ENCODE peak calls at places on chromosomes 12 and 14, in nine cellular contexts. One of them, this sample, is unnamed.

GRCh38 chr12:91618281-91618680 is 435.7 kb upstream of the DCN start:
- DNase-seq in HL-60: no peak
- DNase-seq in HCT116: no peak
- DNase-seq in endothelial cell of umbilical vein: no peak
- DNase-seq in GM23338: no peak
- DNase-seq in GM12892: no peak
- DNase-seq in prostate gland: no peak
- DNase-seq in breast epithelium: no peak
- DNase-seq in Panc1: no peak
- DNase-seq in this sample: no peak

GRCh38 chr12:25384954-25385216 is 134.2 kb upstream of the KRAS start:
- DNase-seq in breast epithelium: no peak
- DNase-seq in HCT116: no peak
- DNase-seq in Panc1: no peak
- DNase-seq in GM12892: no peak
- DNase-seq in prostate gland: no peak
- DNase-seq in GM23338: no peak
- DNase-seq in endothelial cell of umbilical vein: peak
- DNase-seq in HL-60: no peak
- DNase-seq in this sample: no peak

GRCh38 chr12:57110189-57111045 is 745 bp downstream of the STAT6 start:
- DNase-seq in Panc1: no peak
- DNase-seq in breast epithelium: no peak
- DNase-seq in GM23338: peak
- DNase-seq in GM12892: peak
- DNase-seq in endothelial cell of umbilical vein: peak
- DNase-seq in HCT116: no peak
- DNase-seq in prostate gland: peak
- DNase-seq in HL-60: peak
- DNase-seq in this sample: no peak

GRCh38 chr12:85057370-85057963 is 21.3 kb downstream of the LRRIQ1 start:
- DNase-seq in HCT116: peak
- DNase-seq in GM23338: peak
- DNase-seq in GM12892: no peak
- DNase-seq in Panc1: peak
- DNase-seq in HL-60: no peak
- DNase-seq in prostate gland: peak
- DNase-seq in breast epithelium: no peak
- DNase-seq in endothelial cell of umbilical vein: peak
- DNase-seq in this sample: no peak

GRCh38 chr12:77608157-77608755 is 222.4 kb upstream of the NAV3 start:
- DNase-seq in HCT116: no peak
- DNase-seq in GM23338: no peak
- DNase-seq in HL-60: no peak
- DNase-seq in GM12892: no peak
- DNase-seq in endothelial cell of umbilical vein: no peak
- DNase-seq in Panc1: no peak
- DNase-seq in breast epithelium: no peak
- DNase-seq in prostate gland: no peak
- DNase-seq in this sample: no peak

GRCh38 chr12:65972149-65972548 is 147.9 kb downstream of the HMGA2 start:
- DNase-seq in endothelial cell of umbilical vein: no peak
- DNase-seq in HL-60: no peak
- DNase-seq in HCT116: no peak
- DNase-seq in GM23338: no peak
- DNase-seq in Panc1: no peak
- DNase-seq in GM12892: no peak
- DNase-seq in prostate gland: no peak
- DNase-seq in breast epithelium: no peak
- DNase-seq in this sample: no peak

GRCh38 chr14:96275182-96276112 is 19.4 kb downstream of the BDKRB1 start:
- DNase-seq in endothelial cell of umbilical vein: peak
- DNase-seq in Panc1: peak
- DNase-seq in HCT116: peak
- DNase-seq in HL-60: peak
- DNase-seq in breast epithelium: peak
- DNase-seq in GM12892: peak
- DNase-seq in prostate gland: peak
- DNase-seq in GM23338: peak
- DNase-seq in this sample: peak

GRCh38 chr12:52741378-52742195 is 35.6 kb downstream of the KRT76 start:
- DNase-seq in HCT116: peak
- DNase-seq in breast epithelium: peak
- DNase-seq in GM23338: peak
- DNase-seq in prostate gland: peak
- DNase-seq in GM12892: peak
- DNase-seq in endothelial cell of umbilical vein: peak
- DNase-seq in Panc1: no peak
- DNase-seq in HL-60: no peak
- DNase-seq in this sample: peak

GRCh38 chr12:124683330-124683662 is 115.9 kb upstream of the NCOR2 start:
- DNase-seq in Panc1: no peak
- DNase-seq in endothelial cell of umbilical vein: no peak
- DNase-seq in GM23338: peak
- DNase-seq in HCT116: no peak
- DNase-seq in prostate gland: peak
- DNase-seq in HL-60: no peak
- DNase-seq in breast epithelium: no peak
- DNase-seq in GM12892: no peak
- DNase-seq in this sample: no peak

GRCh38 chr12:71158361-71158882 is 623 bp upstream of the TSPAN8 start:
- DNase-seq in GM12892: no peak
- DNase-seq in HCT116: no peak
- DNase-seq in GM23338: no peak
- DNase-seq in HL-60: no peak
- DNase-seq in prostate gland: no peak
- DNase-seq in endothelial cell of umbilical vein: peak
- DNase-seq in Panc1: no peak
- DNase-seq in breast epithelium: no peak
- DNase-seq in this sample: no peak

GRCh38 chr12:41190360-41190759 is 2.2 kb downstream of the PDZRN4 start:
- DNase-seq in GM23338: peak
- DNase-seq in HCT116: no peak
- DNase-seq in prostate gland: no peak
- DNase-seq in breast epithelium: no peak
- DNase-seq in Panc1: no peak
- DNase-seq in GM12892: no peak
- DNase-seq in endothelial cell of umbilical vein: peak
- DNase-seq in HL-60: no peak
- DNase-seq in this sample: no peak

GRCh38 chr14:77154421-77154820 is 12.8 kb upstream of the ZDHHC22 start:
- DNase-seq in HL-60: no peak
- DNase-seq in GM23338: no peak
- DNase-seq in Panc1: no peak
- DNase-seq in GM12892: no peak
- DNase-seq in endothelial cell of umbilical vein: no peak
- DNase-seq in breast epithelium: no peak
- DNase-seq in HCT116: no peak
- DNase-seq in prostate gland: no peak
- DNase-seq in this sample: no peak

GRCh38 chr12:2251485-2252179 is 198.8 kb downstream of the CACNA1C start:
- DNase-seq in HL-60: no peak
- DNase-seq in HCT116: no peak
- DNase-seq in Panc1: no peak
- DNase-seq in endothelial cell of umbilical vein: no peak
- DNase-seq in breast epithelium: no peak
- DNase-seq in GM12892: no peak
- DNase-seq in GM23338: peak
- DNase-seq in prostate gland: no peak
- DNase-seq in this sample: no peak

GRCh38 chr14:35385042-35385839 is 19.3 kb downstream of the NFKBIA start:
- DNase-seq in GM12892: no peak
- DNase-seq in GM23338: no peak
- DNase-seq in HCT116: no peak
- DNase-seq in endothelial cell of umbilical vein: peak
- DNase-seq in Panc1: no peak
- DNase-seq in breast epithelium: peak
- DNase-seq in HL-60: no peak
- DNase-seq in prostate gland: peak
- DNase-seq in this sample: no peak

GRCh38 chr14:35387209-35387608 is 17.3 kb downstream of the NFKBIA start:
- DNase-seq in prostate gland: no peak
- DNase-seq in HCT116: no peak
- DNase-seq in GM12892: no peak
- DNase-seq in endothelial cell of umbilical vein: no peak
- DNase-seq in breast epithelium: no peak
- DNase-seq in GM23338: no peak
- DNase-seq in Panc1: no peak
- DNase-seq in HL-60: no peak
- DNase-seq in this sample: no peak

GRCh38 chr14:35383569-35384385 is 20.8 kb downstream of the NFKBIA start:
- DNase-seq in Panc1: no peak
- DNase-seq in GM12892: no peak
- DNase-seq in GM23338: no peak
- DNase-seq in endothelial cell of umbilical vein: no peak
- DNase-seq in breast epithelium: no peak
- DNase-seq in prostate gland: no peak
- DNase-seq in HL-60: no peak
- DNase-seq in HCT116: no peak
- DNase-seq in this sample: no peak

GRCh38 chr14:35386673-35387125 is 17.9 kb downstream of the NFKBIA start:
- DNase-seq in GM23338: no peak
- DNase-seq in HCT116: no peak
- DNase-seq in Panc1: no peak
- DNase-seq in GM12892: no peak
- DNase-seq in breast epithelium: no peak
- DNase-seq in endothelial cell of umbilical vein: no peak
- DNase-seq in HL-60: no peak
- DNase-seq in prostate gland: peak
- DNase-seq in this sample: no peak

DNA sequence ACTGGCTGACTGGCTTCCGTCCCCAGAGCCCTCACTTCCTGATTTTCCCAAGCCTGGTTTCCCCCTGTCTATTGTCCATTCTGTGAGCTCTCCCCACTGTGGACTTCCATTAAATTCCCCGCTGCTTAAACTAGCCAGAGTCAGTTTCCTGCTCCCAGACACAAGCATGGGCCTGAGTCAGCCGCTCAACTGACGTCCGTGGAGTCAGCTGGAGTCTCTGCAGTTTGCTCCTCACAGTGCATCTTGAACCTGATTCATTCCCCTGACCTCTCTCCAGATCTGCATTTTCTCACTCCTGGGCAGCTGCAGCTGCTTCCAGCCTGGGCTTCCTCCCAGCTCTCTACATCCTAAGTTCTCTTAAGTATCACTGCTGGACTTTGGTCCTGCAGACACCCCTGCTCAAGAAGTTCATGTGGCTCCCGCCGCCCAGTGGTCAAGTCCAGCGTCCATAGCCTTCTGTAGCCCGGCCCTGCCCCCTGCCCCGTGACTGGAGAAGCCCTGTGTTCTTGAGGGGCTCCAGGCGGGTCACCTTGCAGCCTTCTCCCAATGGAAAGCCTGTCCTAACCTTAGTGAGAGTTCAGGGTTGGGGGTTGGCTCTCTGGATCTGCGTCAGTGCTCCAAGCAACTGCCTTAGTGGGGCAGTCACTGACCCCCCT is 20.0 kb downstream of the NFKBIA start:
- DNase-seq in GM12892: no peak
- DNase-seq in prostate gland: no peak
- DNase-seq in HCT116: no peak
- DNase-seq in breast epithelium: no peak
- DNase-seq in endothelial cell of umbilical vein: peak
- DNase-seq in GM23338: no peak
- DNase-seq in HL-60: no peak
- DNase-seq in Panc1: no peak
- DNase-seq in this sample: no peak
- TF ChIP-seq POLR2AphosphoS5 in GM12892: no peak
- TF ChIP-seq POLR2AphosphoS5 in prostate gland: no peak
- TF ChIP-seq POLR2AphosphoS5 in HCT116: no peak
- TF ChIP-seq POLR2AphosphoS5 in breast epithelium: no peak
- TF ChIP-seq POLR2AphosphoS5 in endothelial cell of umbilical vein: peak
- TF ChIP-seq POLR2AphosphoS5 in GM23338: no peak
- TF ChIP-seq POLR2AphosphoS5 in HL-60: no peak
- TF ChIP-seq POLR2AphosphoS5 in Panc1: no peak
- TF ChIP-seq POLR2AphosphoS5 in this sample: no peak

DNA sequence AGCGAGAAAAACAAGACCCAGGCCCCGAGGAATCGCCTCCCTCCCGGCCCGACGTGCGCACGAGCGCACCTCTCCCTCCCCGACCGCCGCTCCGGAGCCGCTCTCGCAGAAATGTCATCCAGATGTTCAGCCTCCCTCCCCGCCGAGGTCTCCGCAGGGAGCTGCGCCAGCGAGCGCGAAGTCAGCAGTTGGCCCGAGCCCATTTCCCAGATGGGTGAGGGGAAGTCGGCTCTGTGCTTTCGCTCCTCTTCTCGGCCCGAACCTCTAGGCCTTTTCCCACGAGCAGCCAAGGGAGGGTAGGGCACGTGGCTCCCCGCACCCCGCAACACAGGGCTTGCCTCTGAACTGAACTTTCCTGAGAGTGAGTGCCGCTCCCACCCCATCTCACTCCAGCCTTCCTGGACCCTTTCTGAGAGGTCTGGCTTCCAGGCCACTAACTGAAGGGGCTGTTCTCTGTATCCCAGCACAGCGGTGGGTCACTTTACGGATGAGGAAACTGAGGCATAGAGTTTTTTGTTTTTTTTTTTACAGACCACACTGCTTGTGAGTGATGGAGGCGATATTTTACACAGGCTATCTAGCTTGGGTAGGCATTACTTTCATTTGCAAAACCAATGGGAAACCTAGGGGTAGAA is 1.0 kb upstream of the TGFB3 start:
- DNase-seq in GM12892: no peak
- DNase-seq in GM23338: no peak
- DNase-seq in Panc1: no peak
- DNase-seq in prostate gland: no peak
- DNase-seq in HCT116: no peak
- DNase-seq in breast epithelium: peak
- DNase-seq in HL-60: no peak
- DNase-seq in endothelial cell of umbilical vein: peak
- DNase-seq in this sample: no peak
- TF ChIP-seq POLR2AphosphoS5 in GM12892: no peak
- TF ChIP-seq POLR2AphosphoS5 in GM23338: no peak
- TF ChIP-seq POLR2AphosphoS5 in Panc1: no peak
- TF ChIP-seq POLR2AphosphoS5 in prostate gland: no peak
- TF ChIP-seq POLR2AphosphoS5 in HCT116: no peak
- TF ChIP-seq POLR2AphosphoS5 in breast epithelium: no peak
- TF ChIP-seq POLR2AphosphoS5 in HL-60: no peak
- TF ChIP-seq POLR2AphosphoS5 in endothelial cell of umbilical vein: no peak
- TF ChIP-seq POLR2AphosphoS5 in this sample: no peak

DNA sequence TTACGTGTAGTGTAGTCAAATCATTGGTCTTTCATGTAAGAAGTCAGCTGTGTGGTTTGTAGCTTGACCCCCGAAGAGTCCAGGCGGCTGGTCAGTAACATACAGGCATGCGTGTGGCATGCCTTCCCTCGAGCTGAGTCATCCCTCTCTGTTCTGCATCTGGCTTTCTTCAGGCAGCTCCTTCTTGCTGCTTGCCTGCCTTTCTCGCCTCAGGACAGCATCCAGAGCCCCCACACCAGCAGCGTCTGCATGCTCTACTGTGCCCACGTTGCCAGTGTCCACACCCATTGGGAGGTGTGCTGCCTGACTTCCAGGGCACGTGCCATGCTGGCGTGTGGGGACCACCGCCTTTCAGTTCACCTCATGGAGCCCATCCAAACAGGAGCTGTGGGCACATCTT is 96.8 kb downstream of the EP400 start:
- DNase-seq in endothelial cell of umbilical vein: peak
- DNase-seq in GM12892: no peak
- DNase-seq in HCT116: no peak
- DNase-seq in Panc1: no peak
- DNase-seq in prostate gland: no peak
- DNase-seq in HL-60: no peak
- DNase-seq in GM23338: no peak
- DNase-seq in breast epithelium: no peak
- DNase-seq in this sample: no peak
- TF ChIP-seq POLR2AphosphoS5 in endothelial cell of umbilical vein: no peak
- TF ChIP-seq POLR2AphosphoS5 in GM12892: no peak
- TF ChIP-seq POLR2AphosphoS5 in HCT116: no peak
- TF ChIP-seq POLR2AphosphoS5 in Panc1: no peak
- TF ChIP-seq POLR2AphosphoS5 in prostate gland: no peak
- TF ChIP-seq POLR2AphosphoS5 in HL-60: no peak
- TF ChIP-seq POLR2AphosphoS5 in GM23338: no peak
- TF ChIP-seq POLR2AphosphoS5 in breast epithelium: no peak
- TF ChIP-seq POLR2AphosphoS5 in this sample: no peak

GRCh38 chr14:71355324-71356201 is 448.3 kb downstream of the PCNX1 start:
- DNase-seq in prostate gland: peak
- DNase-seq in HCT116: no peak
- DNase-seq in GM12892: no peak
- DNase-seq in GM23338: peak
- DNase-seq in Panc1: no peak
- DNase-seq in HL-60: no peak
- DNase-seq in breast epithelium: no peak
- DNase-seq in endothelial cell of umbilical vein: peak
- DNase-seq in this sample: no peak
- TF ChIP-seq POLR2AphosphoS5 in prostate gland: no peak
- TF ChIP-seq POLR2AphosphoS5 in HCT116: no peak
- TF ChIP-seq POLR2AphosphoS5 in GM12892: no peak
- TF ChIP-seq POLR2AphosphoS5 in GM23338: no peak
- TF ChIP-seq POLR2AphosphoS5 in Panc1: no peak
- TF ChIP-seq POLR2AphosphoS5 in HL-60: no peak
- TF ChIP-seq POLR2AphosphoS5 in breast epithelium: peak
- TF ChIP-seq POLR2AphosphoS5 in endothelial cell of umbilical vein: no peak
- TF ChIP-seq POLR2AphosphoS5 in this sample: no peak

This sample was measured in GM12891.